ENCODE peak calls at places on chromosomes 7 and 10, in seven cellular contexts. I is CD8-positive, alpha-beta T cell; A is BJ; Y is HepG2; F is AG04450; B is OCI-LY7; W is neural progenitor cell. L is an unnamed sample.

GRCh38 chr10:72332423-72333110 is 22.2 kb downstream of the DNAJB12 start:
- DNase-seq in I (no peak), A (no peak), Y (no peak), F (no peak), B (peak; percentile 19), W (no peak), L (no peak)

GRCh38 chr10:131651674-131652093 is 249.1 kb upstream of the PPP2R2D start:
- DNase-seq in I (no peak), A (no peak), Y (no peak), F (no peak), B (no peak), W (peak; percentile 43), L (no peak)

GRCh38 chr7:94289071-94289470 is 105.6 kb upstream of the COL1A2 start:
- DNase-seq in I (no peak), A (no peak), Y (peak; percentile 74), F (peak; percentile 80), B (peak; percentile 4), W (peak; percentile 88), L (peak; percentile 67)

GRCh38 chr10:107544706-107545520 is 380.4 kb upstream of the SORCS1 start:
- DNase-seq in I (no peak), A (no peak), Y (no peak), F (no peak), B (no peak), W (no peak), L (no peak)

GRCh38 chr10:103709341-103709920 is 145.9 kb downstream of the SH3PXD2A start:
- DNase-seq in I (no peak), A (no peak), Y (no peak), F (no peak), B (no peak), W (no peak), L (no peak)

GRCh38 chr10:12513775-12514663 is 164.7 kb downstream of the CAMK1D start:
- DNase-seq in I (peak; percentile 13), A (no peak), Y (no peak), F (no peak), B (no peak), W (no peak), L (no peak)

GRCh38 chr7:137656227-137656849 is 190.4 kb downstream of the DGKI start:
- DNase-seq in I (peak; percentile 55), A (no peak), Y (peak; percentile 59), F (peak; percentile 44), B (peak; percentile 71), W (peak; percentile 79), L (peak; percentile 72)

GRCh38 chr10:73859441-73860049 is 14.8 kb downstream of the CAMK2G start:
- DNase-seq in I (peak; percentile 74), A (no peak), Y (no peak), F (no peak), B (no peak), W (no peak), L (no peak)

GRCh38 chr10:4718544-4718943 is 107.5 kb upstream of the AKR1E2 start:
- DNase-seq in I (no peak), A (no peak), Y (no peak), F (no peak), B (no peak), W (no peak), L (no peak)

GRCh38 chr10:27479016-27479415 is 25.1 kb upstream of the RAB18 start:
- DNase-seq in I (no peak), A (no peak), Y (no peak), F (no peak), B (no peak), W (no peak), L (no peak)

GRCh38 chr7:32255036-32255435 is 184.8 kb upstream of the PDE1C start:
- DNase-seq in I (no peak), A (no peak), Y (no peak), F (no peak), B (no peak), W (no peak), L (peak; percentile 40)

GRCh38 chr7:28020302-28020940 is 160.2 kb downstream of the JAZF1 start:
- DNase-seq in I (peak; percentile 53), A (no peak), Y (peak; percentile 66), F (peak; percentile 46), B (peak; percentile 67), W (peak; percentile 85), L (peak; percentile 49)

GRCh38 chr7:128831994-128832879 is 2.0 kb downstream of the FLNC start:
- DNase-seq in I (no peak), A (no peak), Y (no peak), F (no peak), B (peak; percentile 7), W (peak; percentile 87), L (peak; percentile 72)

GRCh38 chr10:101744267-101744666 is 31.6 kb downstream of the FGF8 start:
- DNase-seq in I (no peak), A (no peak), Y (no peak), F (no peak), B (no peak), W (no peak), L (no peak)

GRCh38 chr10:31836569-31837406 is 91.8 kb downstream of the ARHGAP12 start:
- DNase-seq in I (no peak), A (no peak), Y (peak; percentile 36), F (no peak), B (peak; percentile 52), W (peak; percentile 60), L (no peak)

GRCh38 chr10:104076743-104077160 is 8.9 kb downstream of the COL17A1 start:
- DNase-seq in I (no peak), A (no peak), Y (no peak), F (no peak), B (no peak), W (peak; percentile 92), L (peak; percentile 82)

GRCh38 chr10:114258274-114258840 is 19.3 kb downstream of the VWA2 start:
- DNase-seq in I (no peak), A (no peak), Y (no peak), F (no peak), B (no peak), W (no peak), L (no peak)

GRCh38 chr7:124029789-124030188 is 3.1 kb downstream of the TMEM229A start:
- DNase-seq in I (no peak), A (no peak), Y (no peak), F (no peak), B (no peak), W (no peak), L (no peak)

GRCh38 chr7:124032369-124033092 is at the start of gene TMEM229A:
- DNase-seq in I (no peak), A (no peak), Y (no peak), F (no peak), B (no peak), W (peak; percentile 87), L (peak; percentile 22)

GRCh38 chr7:124031919-124032318 is 948 bp downstream of the TMEM229A start:
- DNase-seq in I (no peak), A (no peak), Y (no peak), F (no peak), B (no peak), W (peak; percentile 32), L (no peak)

GRCh38 chr7:124031406-124031805 is 1.5 kb downstream of the TMEM229A start:
- DNase-seq in I (no peak), A (no peak), Y (no peak), F (no peak), B (no peak), W (no peak), L (no peak)

GRCh38 chr7:124030964-124031363 is 1.9 kb downstream of the TMEM229A start:
- DNase-seq in I (no peak), A (no peak), Y (no peak), F (no peak), B (no peak), W (no peak), L (no peak)
- TF ChIP-seq CTCF in I (no peak), A (no peak), Y (no peak), F (no peak), B (no peak), W (no peak), L (no peak)

DNA sequence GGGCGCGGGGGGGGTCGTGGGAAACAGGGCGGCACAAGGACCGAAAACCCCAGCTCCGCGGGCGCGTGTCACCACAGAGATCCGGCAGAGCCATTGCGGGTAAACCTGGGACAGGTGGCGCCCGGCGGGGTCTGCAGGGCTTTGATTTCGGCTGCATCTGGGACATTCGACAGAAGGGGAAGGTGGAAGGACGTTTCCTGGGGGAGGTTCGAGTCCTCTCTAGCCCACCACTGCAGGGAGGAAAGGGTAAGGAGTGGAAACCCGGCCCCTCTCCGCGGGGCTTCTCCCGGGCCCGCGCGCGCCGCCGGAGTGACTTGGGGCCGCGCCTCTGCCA is 7.6 kb downstream of the NKX2-3 start:
- DNase-seq in I (no peak), A (no peak), Y (no peak), F (no peak), B (no peak), W (peak; percentile 15), L (no peak)
- H3K4me3 ChIP-seq in I (no peak overlapping the region), A (no peak overlapping the region), Y (no peak overlapping the region), F (no peak overlapping the region), B (no peak overlapping the region), W (no peak overlapping the region), L (peak overlapping the region; percentile 21)

GRCh38 chr10:69376662-69377061 is 40.1 kb downstream of the TACR2 start:
- DNase-seq in I (no peak), A (no peak), Y (no peak), F (no peak), B (no peak), W (no peak), L (no peak)

GRCh38 chr10:69377191-69377590 is 39.5 kb downstream of the TACR2 start:
- DNase-seq in I (no peak), A (no peak), Y (no peak), F (no peak), B (no peak), W (no peak), L (no peak)

GRCh38 chr10:69374931-69375306 is 41.8 kb downstream of the TACR2 start:
- DNase-seq in I (no peak), A (no peak), Y (no peak), F (no peak), B (no peak), W (no peak), L (no peak)

GRCh38 chr10:69374242-69374641 is 42.5 kb downstream of the TACR2 start:
- DNase-seq in I (no peak), A (no peak), Y (no peak), F (no peak), B (no peak), W (no peak), L (no peak)

DNA sequence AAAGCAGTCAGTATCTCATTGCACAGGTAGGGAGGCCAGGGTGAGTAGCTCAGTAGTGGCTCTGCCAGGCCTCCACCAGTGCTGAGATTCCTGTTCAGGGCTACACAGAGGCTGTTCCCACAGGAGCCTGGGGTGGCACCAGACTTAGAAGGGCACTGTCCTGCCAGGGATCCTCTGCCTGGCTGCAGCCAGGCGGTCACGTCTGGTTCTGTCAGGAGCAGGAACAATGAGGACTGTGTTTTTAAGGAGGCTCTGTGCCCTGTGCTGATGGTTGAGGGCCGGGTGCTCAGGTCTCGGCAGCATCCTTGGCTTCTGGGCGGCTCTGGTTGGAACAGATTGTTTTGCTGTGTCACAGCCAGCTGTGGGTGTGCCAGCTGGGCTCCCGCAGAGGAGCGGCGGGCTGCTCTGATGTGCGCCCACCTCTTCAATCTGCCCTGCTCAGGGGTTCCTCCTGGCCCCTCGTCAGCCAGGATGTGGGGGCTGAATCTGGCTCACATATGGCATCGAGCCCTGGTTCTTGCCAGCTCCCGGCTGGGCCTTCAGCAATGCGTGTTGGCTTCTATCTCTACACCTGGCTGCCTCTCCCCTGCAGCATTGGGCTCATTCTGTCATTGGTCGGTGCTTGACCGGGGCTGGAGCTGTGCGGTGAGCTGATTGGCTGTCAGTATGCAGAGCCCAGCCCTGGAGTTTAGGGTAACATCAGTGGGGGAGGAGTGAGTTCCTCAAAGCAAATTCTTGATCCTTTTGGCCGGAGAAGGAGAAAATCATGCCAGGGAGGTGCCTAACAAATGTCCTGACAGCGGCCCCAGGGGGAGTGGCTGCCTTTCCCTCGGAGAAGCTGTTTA is 41.2 kb downstream of the TACR2 start:
- DNase-seq in I (no peak), A (no peak), Y (no peak), F (no peak), B (no peak), W (peak; percentile 87), L (peak; percentile 45)
- TF ChIP-seq CTCF in I (no peak), A (no peak), Y (no peak), F (no peak), B (no peak), W (no peak), L (no peak)

GRCh38 chr10:93068411-93069244 is 5.1 kb upstream of the CYP26A1 start:
- DNase-seq in I (no peak), A (no peak), Y (no peak), F (no peak), B (no peak), W (peak; percentile 84), L (no peak)
- H3K4me3 ChIP-seq in I (no peak overlapping the region), A (peak overlapping the region; percentile 9), Y (no peak overlapping the region), F (peak overlapping the region; percentile 29), B (no peak overlapping the region), W (peak overlapping the region; percentile 61), L (peak overlapping the region; percentile 31)